ENCODE peak calls at places on chromosomes 16 and 17, in nine cellular contexts. T is activated T-helper 1 cell treated with anti-CD3 and anti-CD28 coated beads, Interleukin-12 subunit alpha, Interleukin-12 subunit beta, Interleukin-2, Interleukin-4 antibody, amounts not matched to agents 30 ng/mL and 10 ng/mL and 1 ng/mL, durations not matched to agents 14 hours and 24 hours and 36 hours; E is memory B cell; X is activated naive CD8-positive, alpha-beta T cell treated with anti-CD3 and anti-CD28 coated beads, Interleukin-2, amount 10 ng/mL, durations not matched to agents 7 days and 5 days; L is stomach; N is adrenal gland; Q is midbrain; K is transverse colon; J is dermis microvascular lymphatic vessel endothelial cell. M is an unnamed sample.

GRCh38 chr17:44672479-44673093 is 16.3 kb downstream of the MEIOC start:
- DNase-seq in Q (no peak), L (no peak), K (no peak), N (no peak), T (no peak), X (no peak), E (no peak), J (peak), M (no peak)

GRCh38 chr16:4200781-4201137 is 41.1 kb downstream of the SRL start:
- DNase-seq in Q (no peak), E (no peak), N (no peak), X (no peak), T (no peak), J (no peak), L (no peak), K (no peak), M (no peak)

GRCh38 chr17:10127819-10128375 is 70.5 kb downstream of the GAS7 start:
- DNase-seq in T (no peak), E (no peak), X (no peak), L (peak), N (peak), Q (peak), K (peak), J (no peak), M (peak)

GRCh38 chr17:31492880-31493655 is 101.6 kb downstream of the RAB11FIP4 start:
- DNase-seq in N (peak), X (no peak), E (no peak), J (no peak), K (peak), L (peak), T (peak), Q (no peak), M (peak)

GRCh38 chr17:75010683-75011406 is 1.6 kb upstream of the MRPL58 start:
- DNase-seq in T (no peak), Q (no peak), N (peak), X (no peak), E (no peak), J (peak), L (peak), K (peak), M (no peak)

GRCh38 chr16:75552951-75553350 is 3.1 kb downstream of the TMEM231 start:
- DNase-seq in E (no peak), T (no peak), L (no peak), Q (peak), X (no peak), K (no peak), N (no peak), J (peak), M (no peak)

GRCh38 chr17:45261577-45262515 is at the start of gene SPATA32:
- DNase-seq in E (peak), K (peak), L (peak), N (peak), T (peak), Q (peak), X (peak), J (peak), M (peak)

GRCh38 chr16:83040174-83040573 is 413.4 kb downstream of the CDH13 start:
- DNase-seq in L (no peak), X (no peak), T (no peak), E (no peak), J (peak), K (no peak), N (no peak), Q (no peak), M (no peak)

GRCh38 chr16:72721981-72722380 is 325.9 kb downstream of the ZFHX3 start:
- DNase-seq in T (no peak), X (no peak), E (no peak), J (no peak), K (no peak), Q (no peak), N (no peak), L (no peak), M (no peak)

GRCh38 chr16:19328364-19328763 is 42.8 kb downstream of the CLEC19A start:
- DNase-seq in K (no peak), Q (no peak), J (no peak), N (no peak), E (no peak), T (no peak), X (no peak), L (no peak), M (no peak)

GRCh38 chr17:28871056-28871579 is 16.3 kb downstream of the ERAL1 start:
- DNase-seq in X (peak), J (no peak), L (no peak), T (peak), N (no peak), K (no peak), E (peak), Q (no peak), M (no peak)

GRCh38 chr16:53115773-53116172 is 61.0 kb downstream of the CHD9 start:
- DNase-seq in E (no peak), L (no peak), Q (no peak), X (no peak), J (no peak), T (no peak), K (no peak), N (no peak), M (no peak)

GRCh38 chr17:18319604-18320256 is 4.6 kb downstream of the SMCR8 start:
- DNase-seq in K (no peak), T (no peak), L (peak), Q (no peak), X (no peak), E (no peak), N (peak), J (peak), M (no peak)

GRCh38 chr16:90054554-90054953 is 22.6 kb downstream of the PRDM7 start:
- DNase-seq in X (no peak), L (no peak), N (no peak), J (no peak), T (no peak), E (no peak), Q (no peak), K (no peak), M (no peak)

GRCh38 chr17:40909755-40910154 is 24.7 kb upstream of the KRT20 start:
- DNase-seq in K (no peak), N (no peak), X (no peak), T (no peak), J (no peak), Q (no peak), E (no peak), L (no peak), M (no peak)

GRCh38 chr16:3999479-3999868 is 116.8 kb downstream of the ADCY9 start:
- DNase-seq in L (no peak), E (no peak), T (no peak), X (no peak), Q (no peak), N (peak), K (no peak), J (no peak), M (peak)

GRCh38 chr16:77977336-77977735 is 45.0 kb upstream of the CLEC3A start:
- DNase-seq in E (no peak), X (no peak), K (no peak), N (no peak), Q (no peak), L (no peak), T (no peak), J (no peak), M (no peak)

GRCh38 chr17:44759096-44759915 is 518 bp downstream of the ADAM11 start:
- DNase-seq in J (no peak), N (no peak), L (no peak), Q (no peak), K (no peak), E (peak), T (no peak), X (no peak), M (no peak)

GRCh38 chr17:17783825-17784598 is 52.8 kb downstream of the SREBF1 start:
- DNase-seq in E (peak), Q (peak), K (peak), N (peak), T (no peak), L (peak), X (no peak), J (peak), M (no peak)

GRCh38 chr16:11570258-11570657 is 16.5 kb downstream of the LITAF start:
- DNase-seq in K (no peak), N (no peak), T (no peak), Q (no peak), E (no peak), J (no peak), L (no peak), X (no peak), M (no peak)

GRCh38 chr16:726438-727290 is at the start of the genes CCDC78 and HAGHL:
- DNase-seq in T (peak), Q (peak), E (peak), N (no peak), X (peak), K (peak), J (peak), L (peak), M (peak)

GRCh38 chr16:57648590-57649442 is 19.3 kb upstream of the ADGRG3 start:
- DNase-seq in N (peak), E (peak), K (peak), T (peak), L (peak), J (peak), Q (peak), X (peak), M (peak)

GRCh38 chr16:52569296-52569695 is 22.4 kb upstream of the TOX3 start:
- DNase-seq in J (no peak), L (peak), X (no peak), E (no peak), T (no peak), Q (no peak), N (no peak), K (no peak), M (no peak)

GRCh38 chr17:14845562-14846335 is 419.4 kb downstream of the PMP22 start:
- DNase-seq in N (no peak), J (no peak), X (no peak), L (no peak), E (no peak), Q (no peak), K (no peak), T (no peak), M (no peak)

GRCh38 chr17:17082878-17083277 is 40.6 kb downstream of the MPRIP start:
- DNase-seq in T (no peak), E (no peak), J (no peak), X (no peak), N (no peak), L (no peak), K (no peak), Q (no peak), M (peak)

GRCh38 chr16:61366006-61366405 is 670.2 kb downstream of the CDH8 start:
- DNase-seq in T (no peak), L (no peak), K (no peak), X (no peak), E (no peak), J (no peak), Q (no peak), N (no peak), M (no peak)

GRCh38 chr17:6940186-6940649 is 55.6 kb upstream of the ALOX12 start:
- DNase-seq in X (no peak), J (no peak), T (no peak), K (peak), L (no peak), Q (peak), N (peak), E (no peak), M (no peak)

GRCh38 chr17:4248504-4249277 is 15.1 kb downstream of the ANKFY1 start:
- DNase-seq in E (no peak), L (no peak), T (no peak), Q (no peak), J (no peak), N (no peak), K (no peak), X (no peak), M (no peak)

GRCh38 chr17:31536451-31536850 is 145.0 kb downstream of the RAB11FIP4 start:
- DNase-seq in J (no peak), K (no peak), X (no peak), E (no peak), L (no peak), T (no peak), Q (no peak), N (no peak), M (no peak)

GRCh38 chr17:77214743-77215142 is 74.0 kb downstream of the SEC14L1 start:
- DNase-seq in E (no peak), X (no peak), T (no peak), K (peak), J (peak), L (peak), N (no peak), Q (peak), M (no peak)

GRCh38 chr16:83715217-83715920 is 92.4 kb upstream of the HSBP1 start:
- DNase-seq in L (peak), K (no peak), E (no peak), Q (no peak), N (no peak), J (peak), X (no peak), T (no peak), M (no peak)

GRCh38 chr16:17331071-17331521 is 139.7 kb downstream of the XYLT1 start:
- DNase-seq in E (no peak), Q (no peak), L (no peak), T (no peak), N (peak), K (no peak), X (no peak), J (no peak), M (peak)

GRCh38 chr16:71250461-71251232 is 20.1 kb upstream of the HYDIN start:
- DNase-seq in T (no peak), X (no peak), J (no peak), Q (no peak), K (no peak), N (no peak), L (no peak), E (no peak), M (no peak)

GRCh38 chr16:78676351-78676750 is 576.9 kb downstream of the WWOX start:
- DNase-seq in X (no peak), J (no peak), T (no peak), L (no peak), Q (no peak), N (no peak), K (no peak), E (no peak), M (no peak)

GRCh38 chr17:62724398-62725146 is 83.5 kb downstream of the MARCHF10 start:
- DNase-seq in J (no peak), L (no peak), E (peak), X (peak), T (peak), Q (no peak), N (no peak), K (peak), M (no peak)

GRCh38 chr17:52148969-52149351 is 9.6 kb downstream of the CA10 start:
- DNase-seq in J (peak), X (no peak), N (no peak), K (no peak), Q (no peak), E (no peak), T (no peak), L (no peak), M (no peak)

M was measured in left cardiac atrium.